ENCODE peak calls at places on chromosomes 4 and X, in six cellular contexts. Q is vagina, C is GM12878, G is AG10803, W is fibroblast of pulmonary artery, Z is heart left ventricle. X is an unnamed sample.

GRCh38 chrX:107709266-107709795 is 66.3 kb downstream of the TSC22D3 start:
- DNase-seq in Q (no peak), G (no peak), C (no peak), Z (no peak), W (no peak), X (no peak)

GRCh38 chr4:57351716-57352115 is 241.5 kb upstream of the IGFBP7 start:
- DNase-seq in W (no peak), G (peak; percentile 9), Q (no peak), Z (no peak), C (no peak), X (no peak)

GRCh38 chr4:29711226-29711625 is 1008.9 kb upstream of the PCDH7 start:
- DNase-seq in C (no peak), G (no peak), Q (no peak), Z (no peak), W (no peak), X (no peak)

GRCh38 chr4:186283311-186283710 is 17.3 kb downstream of the F11 start:
- DNase-seq in W (no peak), Q (no peak), C (no peak), Z (no peak), G (no peak), X (no peak)

GRCh38 chrX:70171636-70172035 is 5.6 kb upstream of the DGAT2L6 start:
- DNase-seq in C (no peak), G (no peak), Z (no peak), W (no peak), Q (no peak), X (no peak)

GRCh38 chr4:190014771-190015537 is 12.1 kb downstream of the FRG2 start:
- DNase-seq in Z (no peak), C (no peak), Q (no peak), W (no peak), G (no peak), X (peak; percentile 29)

GRCh38 chr4:140130677-140131076 is 23.3 kb downstream of the MAML3 start:
- DNase-seq in Z (no peak), W (peak; percentile 29), C (no peak), G (peak; percentile 58), Q (no peak), X (peak; percentile 60)

GRCh38 chr4:7771541-7772507 is 167.8 kb downstream of the AFAP1 start:
- DNase-seq in W (no peak), G (no peak), Q (no peak), C (peak; percentile 54), Z (no peak), X (no peak)

GRCh38 chr4:104025251-104025650 is 305.5 kb upstream of the TACR3 start:
- DNase-seq in C (no peak), Q (no peak), W (no peak), G (no peak), Z (no peak), X (no peak)

GRCh38 chr4:139951051-139951450 is 202.9 kb downstream of the MAML3 start:
- DNase-seq in Z (no peak), G (peak; percentile 73), Q (no peak), W (peak; percentile 11), C (no peak), X (peak; percentile 66)

GRCh38 chr4:76681996-76682395 is 215.9 kb downstream of the SOWAHB start:
- DNase-seq in C (no peak), G (peak; percentile 28), Q (no peak), W (no peak), Z (no peak), X (no peak)

GRCh38 chrX:111181883-111182400 is 86.0 kb downstream of the PAK3 start:
- DNase-seq in C (no peak), Q (no peak), W (no peak), G (no peak), Z (no peak), X (no peak)

GRCh38 chr4:188435381-188435780 is 296.1 kb downstream of the TRIML1 start:
- DNase-seq in Z (no peak), G (peak; percentile 21), W (no peak), C (no peak), Q (no peak), X (no peak)

GRCh38 chr4:163523791-163524365 is 29.4 kb downstream of the TMA16 start:
- DNase-seq in G (no peak), W (no peak), Z (no peak), Q (no peak), C (no peak), X (no peak)

GRCh38 chr4:152860057-152860456 is 76.1 kb upstream of the FHDC1 start:
- DNase-seq in Q (no peak), W (no peak), C (no peak), Z (no peak), G (peak; percentile 7), X (peak; percentile 44)

GRCh38 chr4:99104153-99104552 is 15.6 kb upstream of the ADH5 start:
- DNase-seq in W (peak; percentile 6), C (no peak), Z (no peak), G (peak; percentile 69), Q (no peak), X (peak; percentile 35)

GRCh38 chr4:130712038-130712437 is 1616.1 kb downstream of the C4orf33 start:
- DNase-seq in W (peak; percentile 0), G (no peak), Q (no peak), C (no peak), Z (no peak), X (peak; percentile 11)

GRCh38 chr4:173827707-173828106 is 297.7 kb upstream of the HAND2 start:
- DNase-seq in Z (no peak), G (no peak), W (peak; percentile 29), C (no peak), Q (no peak), X (no peak)

GRCh38 chr4:106541253-106541652 is 172.7 kb upstream of the GIMD1 start:
- DNase-seq in G (peak; percentile 53), Q (no peak), C (no peak), W (peak; percentile 55), Z (no peak), X (peak; percentile 71)

GRCh38 chr4:2261110-2261852 is 628 bp downstream of the MXD4 start:
- DNase-seq in C (no peak), Q (no peak), Z (peak; percentile 67), G (peak; percentile 53), W (peak; percentile 48), X (peak; percentile 56)

GRCh38 chr4:39346856-39347519 is 19.2 kb downstream of the RFC1 start:
- DNase-seq in C (no peak), W (no peak), Z (no peak), G (no peak), Q (no peak), X (no peak)

GRCh38 chr4:39354178-39354503 is 12.0 kb downstream of the RFC1 start:
- DNase-seq in Q (no peak), Z (no peak), G (no peak), W (no peak), C (no peak), X (no peak)

GRCh38 chr4:39353478-39354177 is 12.5 kb downstream of the RFC1 start:
- DNase-seq in W (peak; percentile 92), G (peak; percentile 61), Z (no peak), C (peak; percentile 85), Q (no peak), X (peak; percentile 69)

GRCh38 chr4:39349326-39349725 is 16.8 kb downstream of the RFC1 start:
- DNase-seq in Q (no peak), W (no peak), C (no peak), G (no peak), Z (no peak), X (no peak)

GRCh38 chr4:39348371-39349265 is 17.5 kb downstream of the RFC1 start:
- DNase-seq in W (no peak), Q (no peak), C (no peak), G (peak; percentile 9), Z (no peak), X (peak; percentile 57)
- H3K4me3 ChIP-seq in W (no peak overlapping the region), Q (no peak overlapping the region), C (no peak overlapping the region), G (no peak overlapping the region), Z (no peak overlapping the region), X (no peak overlapping the region)

GRCh38 chrX:8366491-8366890 is 98.1 kb upstream of the VCX3B start:
- DNase-seq in Q (no peak), G (no peak), W (no peak), C (no peak), Z (no peak), X (no peak)

GRCh38 chrX:8364369-8365141 is 100.1 kb upstream of the VCX3B start:
- DNase-seq in Q (no peak), G (no peak), Z (no peak), C (no peak), W (peak; percentile 20), X (no peak)
- TF ChIP-seq CTCF in Q (no peak), G (no peak), Z (peak; percentile 56), C (peak; percentile 33), W (peak; percentile 43), X (peak; percentile 25)

GRCh38 chrX:135984220-135984619 is 1.0 kb upstream of the SLC9A6 start:
- DNase-seq in Z (no peak), Q (no peak), C (no peak), W (no peak), G (no peak), X (no peak)

GRCh38 chrX:135982860-135983259 is 2.4 kb upstream of the SLC9A6 start:
- DNase-seq in Z (no peak), W (peak; percentile 3), Q (no peak), G (no peak), C (no peak), X (no peak)

GRCh38 chrX:135988245-135988644 is 3.0 kb downstream of the SLC9A6 start:
- DNase-seq in C (no peak), G (no peak), Z (no peak), Q (no peak), W (no peak), X (no peak)

GRCh38 chrX:135985974-135986312 is 708 bp downstream of the SLC9A6 start:
- DNase-seq in W (no peak), Z (no peak), G (no peak), Q (no peak), C (no peak), X (no peak)

GRCh38 chrX:135985123-135985973 is at the start of gene SLC9A6:
- DNase-seq in Q (no peak), Z (peak; percentile 82), C (no peak), G (peak; percentile 35), W (peak; percentile 42), X (peak; percentile 41)
- H3K4me3 ChIP-seq in Q (peak within 1 kb of the TSS; percentile 60), Z (peak within 1 kb of the TSS; percentile 85), C (peak within 1 kb of the TSS; percentile 68), G (peak within 1 kb of the TSS; percentile 79), W (peak within 1 kb of the TSS; percentile 74), X (peak within 1 kb of the TSS; percentile 75)

GRCh38 chr4:17347445-17347844 is 164.4 kb downstream of the QDPR start:
- DNase-seq in C (no peak), G (peak; percentile 35), W (peak; percentile 52), Q (no peak), Z (no peak), X (peak; percentile 59)
- TF ChIP-seq CTCF in C (peak; percentile 65), G (peak; percentile 72), W (peak; percentile 73), Q (no peak), Z (peak; percentile 63), X (peak; percentile 77)

GRCh38 chrX:38212246-38212645 is 8.4 kb downstream of the SRPX start:
- DNase-seq in Z (no peak), C (no peak), W (peak; percentile 88), Q (no peak), G (peak; percentile 23), X (no peak)
- H3K4me3 ChIP-seq in Z (no peak overlapping the region), C (no peak overlapping the region), W (peak overlapping the region; percentile 3), Q (no peak overlapping the region), G (no peak overlapping the region), X (no peak overlapping the region)

DNA sequence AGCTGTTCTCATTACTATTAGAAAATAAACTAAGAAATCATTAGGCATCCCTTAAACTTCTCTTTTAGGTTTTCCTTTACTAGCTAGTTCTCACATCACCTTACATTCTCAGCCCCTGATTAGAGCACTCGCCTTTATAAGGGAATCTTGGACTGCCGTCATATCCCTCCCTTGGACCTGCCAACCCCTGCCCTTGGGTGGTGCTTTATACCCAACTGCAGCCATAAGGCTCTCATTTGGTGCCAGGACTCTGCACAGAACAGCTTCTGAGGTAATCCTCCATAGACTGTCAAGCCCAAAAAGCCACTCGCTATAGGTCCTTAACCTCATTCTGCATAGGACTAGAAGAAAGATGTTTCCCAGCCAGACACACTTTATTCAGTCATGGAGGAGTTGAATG is 67.5 kb downstream of the NHSL2 start:
- DNase-seq in G (no peak), Q (no peak), W (no peak), C (no peak), Z (no peak), X (no peak)
- TF ChIP-seq CTCF in G (no peak), Q (no peak), W (no peak), C (no peak), Z (no peak), X (no peak)

X was measured in choroid plexus epithelial cell.